ENCODE peak calls at places on chromosomes 3 and 15, in seven cellular contexts. O is body of pancreas, S is BE2C, W is thoracic aorta, D is esophagus muscularis mucosa, K is A673, M is SJCRH30. U is an unnamed sample. For H3K36me3 and H3K9me3, the result is how much of the 10 kb centered on the place peaks cover.

GRCh38 chr3:112377418-112378071 is 44.6 kb downstream of the CD200 start:
- DNase-seq in O (no peak), S (no peak), W (no peak), D (no peak), K (peak), M (no peak), U (no peak)

GRCh38 chr3:143536817-143537535 is 311.3 kb downstream of the SLC9A9 start:
- DNase-seq in O (peak), S (peak), W (no peak), D (no peak), K (no peak), M (no peak), U (peak)

GRCh38 chr3:56053727-56054126 is 414.5 kb downstream of the ERC2 start:
- DNase-seq in O (no peak), S (no peak), W (no peak), D (no peak), K (no peak), M (peak), U (no peak)

GRCh38 chr3:158802399-158803023 is 657 bp downstream of the MFSD1 start:
- DNase-seq in O (no peak), S (no peak), W (no peak), D (no peak), K (no peak), M (no peak), U (no peak)

GRCh38 chr3:159418571-159419526 is 569.8 kb upstream of the IL12A start:
- DNase-seq in O (no peak), S (no peak), W (no peak), D (no peak), K (no peak), M (peak), U (peak)

GRCh38 chr15:36757189-36757814 is 177.9 kb downstream of the CDIN1 start:
- DNase-seq in O (no peak), S (no peak), W (no peak), D (no peak), K (no peak), M (no peak), U (no peak)

GRCh38 chr15:70318996-70319465 is 221.3 kb upstream of the TLE3 start:
- DNase-seq in O (no peak), S (no peak), W (no peak), D (no peak), K (peak), M (no peak), U (peak)

GRCh38 chr15:70017796-70018195 is 79.9 kb downstream of the TLE3 start:
- DNase-seq in O (no peak), S (no peak), W (no peak), D (no peak), K (no peak), M (no peak), U (no peak)

GRCh38 chr3:48678056-48678455 is 7.7 kb downstream of the NCKIPSD start:
- DNase-seq in O (no peak), S (no peak), W (no peak), D (no peak), K (no peak), M (no peak), U (no peak)

GRCh38 chr15:58748040-58748786 is 1.3 kb downstream of the ADAM10 start:
- DNase-seq in O (no peak), S (no peak), W (no peak), D (no peak), K (no peak), M (no peak), U (no peak)

GRCh38 chr15:75043509-75044257 is 20.3 kb downstream of the PPCDC start:
- DNase-seq in O (peak), S (peak), W (peak), D (peak), K (no peak), M (peak), U (peak)

GRCh38 chr3:57863380-57863779 is 107.3 kb downstream of the SLMAP start:
- DNase-seq in O (no peak), S (no peak), W (no peak), D (no peak), K (no peak), M (no peak), U (no peak)

GRCh38 chr3:197426161-197426566 is 127.8 kb upstream of the DLG1 start:
- DNase-seq in O (no peak), S (no peak), W (no peak), D (no peak), K (peak), M (peak), U (peak)

GRCh38 chr3:2568929-2569328 is 470.3 kb downstream of the CNTN4 start:
- DNase-seq in O (no peak), S (no peak), W (no peak), D (no peak), K (no peak), M (no peak), U (no peak)

GRCh38 chr3:52080830-52081719 is 24.7 kb upstream of the DUSP7 start:
- DNase-seq in O (no peak), S (no peak), W (no peak), D (no peak), K (no peak), M (no peak), U (no peak)

GRCh38 chr15:100772478-100773378 is 106.9 kb upstream of the ALDH1A3 start:
- DNase-seq in O (no peak), S (peak), W (no peak), D (peak), K (no peak), M (no peak), U (no peak)

GRCh38 chr3:187210555-187211327 is 13.5 kb downstream of the RTP1 start:
- DNase-seq in O (no peak), S (no peak), W (no peak), D (no peak), K (peak), M (no peak), U (peak)

GRCh38 chr3:189683576-189684255 is 52.5 kb downstream of the TP63 start:
- DNase-seq in O (no peak), S (no peak), W (no peak), D (no peak), K (no peak), M (no peak), U (peak)

GRCh38 chr15:29671308-29671981 is 150.8 kb downstream of the TJP1 start:
- DNase-seq in O (peak), S (no peak), W (no peak), D (no peak), K (peak), M (no peak), U (peak)

GRCh38 chr15:99017322-99017701 is 9.7 kb upstream of the PGPEP1L start:
- DNase-seq in O (no peak), S (no peak), W (no peak), D (peak), K (no peak), M (peak), U (no peak)

GRCh38 chr3:23648965-23649328 is 156.8 kb upstream of the UBE2E1 start:
- DNase-seq in O (peak), S (no peak), W (no peak), D (peak), K (no peak), M (no peak), U (peak)

GRCh38 chr15:73233623-73234022 is 135.1 kb downstream of the HCN4 start:
- DNase-seq in O (no peak), S (no peak), W (no peak), D (no peak), K (no peak), M (no peak), U (no peak)

GRCh38 chr3:99534951-99535704 is 103.3 kb upstream of the COL8A1 start:
- DNase-seq in O (no peak), S (no peak), W (no peak), D (no peak), K (peak), M (peak), U (peak)

GRCh38 chr3:27415202-27415601 is 46.0 kb upstream of the NEK10 start:
- DNase-seq in O (no peak), S (no peak), W (no peak), D (no peak), K (no peak), M (no peak), U (no peak)

GRCh38 chr15:73631915-73632669 is 1.1 kb downstream of the NPTN start:
- DNase-seq in O (peak), S (peak), W (no peak), D (no peak), K (peak), M (peak), U (peak)

GRCh38 chr3:115644391-115644790 is 21.1 kb downstream of the GAP43 start:
- DNase-seq in O (no peak), S (no peak), W (no peak), D (no peak), K (no peak), M (no peak), U (no peak)

GRCh38 chr15:63503739-63504246 is 600 bp upstream of the USP3 start:
- DNase-seq in O (peak), S (peak), W (peak), D (no peak), K (peak), M (peak), U (peak)

GRCh38 chr3:75140904-75141615 is 523.1 kb upstream of the FRG2C start:
- DNase-seq in O (no peak), S (no peak), W (no peak), D (peak), K (no peak), M (no peak), U (no peak)

GRCh38 chr15:70291295-70291694 is 193.6 kb upstream of the TLE3 start:
- DNase-seq in O (no peak), S (peak), W (no peak), D (no peak), K (no peak), M (no peak), U (no peak)

GRCh38 chr3:17865626-17866025 is 123.2 kb upstream of the TBC1D5 start:
- DNase-seq in O (no peak), S (no peak), W (no peak), D (no peak), K (no peak), M (no peak), U (no peak)

GRCh38 chr3:129289201-129289921 is 10.7 kb downstream of the HMCES start:
- DNase-seq in O (no peak), S (no peak), W (no peak), D (no peak), K (no peak), M (no peak), U (peak)

DNA sequence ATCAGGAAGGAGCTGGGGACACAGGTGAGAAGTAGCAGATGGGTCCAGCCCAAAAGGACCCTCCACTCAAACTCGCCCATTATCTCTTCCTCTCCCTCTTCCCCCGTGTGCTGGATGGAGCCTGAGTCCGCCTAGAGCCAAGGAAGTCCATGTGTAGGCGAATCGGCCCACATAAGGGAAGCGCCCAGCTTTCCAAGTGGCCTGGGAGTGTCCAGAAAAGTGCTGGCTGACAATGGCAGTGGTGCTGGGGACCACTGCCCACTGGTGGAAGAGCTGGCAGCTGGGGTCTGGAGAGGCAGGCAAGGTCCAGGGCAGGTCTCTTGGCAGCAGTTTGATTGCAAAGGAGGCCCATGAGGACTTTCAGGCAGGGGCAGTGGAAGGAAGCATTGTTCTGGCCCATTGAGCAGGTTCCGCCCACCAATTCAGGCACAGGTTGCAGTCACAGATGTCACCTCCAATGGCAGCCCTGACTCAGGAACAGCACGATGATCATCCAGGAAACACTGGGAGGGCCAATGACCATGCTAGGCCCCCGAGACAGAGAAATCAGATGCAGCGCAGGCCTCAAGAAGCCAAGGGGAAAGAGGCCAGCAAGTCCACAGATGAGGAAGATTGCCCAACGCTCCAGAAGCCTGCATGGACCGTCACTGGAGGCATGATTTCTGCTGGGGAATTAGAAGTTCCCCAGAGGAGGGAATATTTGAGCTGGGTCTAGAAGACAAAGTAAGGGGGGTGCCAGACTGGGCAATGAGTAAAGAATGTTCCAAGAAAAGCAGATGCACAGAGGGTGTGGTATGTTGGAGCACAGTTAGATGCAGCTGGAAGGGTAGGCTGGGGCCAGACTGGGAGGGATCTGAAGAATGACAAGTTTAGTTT is 3.0 kb downstream of the MFGE8 start:
- DNase-seq in O (no peak), S (no peak), W (no peak), D (no peak), K (no peak), M (no peak), U (no peak)
- H3K36me3 ChIP-seq in O (under half), S (under half), W (under half), D (half or more), K (under half), M (under half), U (under half)

GRCh38 chr3:150823277-150823676 is 60.3 kb upstream of the SIAH2 start:
- DNase-seq in O (no peak), S (no peak), W (no peak), D (peak), K (no peak), M (no peak), U (no peak)

GRCh38 chr3:150825916-150826377 is 63.0 kb upstream of the SIAH2 start:
- DNase-seq in O (peak), S (no peak), W (no peak), D (no peak), K (no peak), M (no peak), U (no peak)

GRCh38 chr3:150826466-150827282 is 63.7 kb upstream of the SIAH2 start:
- DNase-seq in O (no peak), S (no peak), W (no peak), D (peak), K (no peak), M (no peak), U (no peak)

GRCh38 chr3:150828261-150828660 is 65.3 kb upstream of the SIAH2 start:
- DNase-seq in O (no peak), S (no peak), W (no peak), D (peak), K (no peak), M (no peak), U (no peak)

GRCh38 chr3:150825192-150825915 is 62.4 kb upstream of the SIAH2 start:
- DNase-seq in O (no peak), S (no peak), W (no peak), D (peak), K (no peak), M (no peak), U (no peak)
- H3K4me3 ChIP-seq in O (no peak), S (no peak), W (no peak), D (no peak), K (no peak), M (no peak), U (no peak)

GRCh38 chr3:13863929-13864595 is 15.8 kb downstream of the WNT7A start:
- DNase-seq in O (no peak), S (no peak), W (no peak), D (no peak), K (no peak), M (no peak), U (no peak)

GRCh38 chr3:13865581-13866405 is 14.1 kb downstream of the WNT7A start:
- DNase-seq in O (no peak), S (no peak), W (no peak), D (no peak), K (no peak), M (no peak), U (no peak)

GRCh38 chr3:13861461-13861860 is 18.4 kb downstream of the WNT7A start:
- DNase-seq in O (no peak), S (no peak), W (no peak), D (no peak), K (no peak), M (no peak), U (no peak)

GRCh38 chr3:13865106-13865505 is 14.8 kb downstream of the WNT7A start:
- DNase-seq in O (no peak), S (no peak), W (no peak), D (no peak), K (no peak), M (no peak), U (no peak)

GRCh38 chr3:13863422-13863821 is 16.4 kb downstream of the WNT7A start:
- DNase-seq in O (no peak), S (no peak), W (no peak), D (no peak), K (no peak), M (no peak), U (no peak)
- H3K9me3 ChIP-seq in O (under half), S (under half), W (under half), D (under half), K (under half), M (under half), U (under half)

GRCh38 chr3:45002139-45002660 is 23.9 kb upstream of the CLEC3B start:
- DNase-seq in O (no peak), S (no peak), W (no peak), D (no peak), K (no peak), M (no peak), U (no peak)

GRCh38 chr3:45003406-45003805 is 22.7 kb upstream of the CLEC3B start:
- DNase-seq in O (no peak), S (no peak), W (no peak), D (no peak), K (no peak), M (no peak), U (no peak)

GRCh38 chr3:45002680-45003079 is 23.4 kb upstream of the CLEC3B start:
- DNase-seq in O (no peak), S (no peak), W (no peak), D (no peak), K (no peak), M (no peak), U (no peak)

GRCh38 chr3:45001738-45002137 is 24.4 kb upstream of the CLEC3B start:
- DNase-seq in O (no peak), S (no peak), W (no peak), D (no peak), K (no peak), M (no peak), U (no peak)

DNA sequence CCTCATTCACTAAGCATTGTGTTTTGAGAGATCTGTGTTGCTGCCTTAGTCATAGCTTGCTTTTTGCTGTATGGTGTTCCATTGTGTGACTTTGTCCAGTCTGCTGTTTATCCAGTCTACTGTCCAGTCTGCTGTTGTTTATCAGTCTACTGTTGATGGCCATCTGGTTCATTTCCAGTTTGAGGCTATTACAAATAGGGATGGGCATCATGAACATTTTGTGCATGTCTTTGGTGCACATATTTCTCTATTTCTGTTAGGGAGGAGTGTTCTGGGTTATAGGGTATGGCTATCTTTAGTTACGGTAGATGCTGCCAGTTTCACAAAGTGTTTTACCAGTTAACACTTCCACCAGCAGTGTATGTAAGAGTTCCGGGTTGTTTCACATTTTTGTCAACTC is 22.2 kb upstream of the CLEC3B start:
- DNase-seq in O (no peak), S (no peak), W (no peak), D (no peak), K (no peak), M (no peak), U (no peak)
- H3K36me3 ChIP-seq in O (under half), S (under half), W (under half), D (half or more), K (half or more), M (under half), U (under half)

GRCh38 chr15:65981837-65982696 is 112.8 kb downstream of the RAB11A start:
- DNase-seq in O (peak), S (peak), W (no peak), D (no peak), K (peak), M (no peak), U (no peak)
- H3K4me3 ChIP-seq in O (no peak), S (peak), W (peak), D (no peak), K (peak), M (no peak), U (no peak)

GRCh38 chr3:87732294-87732693 is 326.5 kb downstream of the CGGBP1 start:
- DNase-seq in O (no peak), S (no peak), W (no peak), D (no peak), K (peak), M (no peak), U (no peak)

GRCh38 chr3:87727783-87728182 is 331.0 kb downstream of the CGGBP1 start:
- DNase-seq in O (no peak), S (no peak), W (no peak), D (no peak), K (no peak), M (no peak), U (no peak)
- H3K9me3 ChIP-seq in O (under half), S (under half), W (under half), D (under half), K (under half), M (under half), U (under half)

GRCh38 chr3:12506201-12506600 is 21.9 kb downstream of the TSEN2 start:
- DNase-seq in O (no peak), S (no peak), W (no peak), D (no peak), K (no peak), M (no peak), U (no peak)

GRCh38 chr3:12503126-12503952 is 19.1 kb downstream of the TSEN2 start:
- DNase-seq in O (no peak), S (no peak), W (no peak), D (no peak), K (no peak), M (no peak), U (no peak)

GRCh38 chr3:12495749-12496452 is 11.6 kb downstream of the TSEN2 start:
- DNase-seq in O (no peak), S (no peak), W (no peak), D (no peak), K (peak), M (no peak), U (no peak)

GRCh38 chr3:12496453-12496761 is 12.1 kb downstream of the TSEN2 start:
- DNase-seq in O (no peak), S (no peak), W (no peak), D (no peak), K (no peak), M (no peak), U (no peak)

GRCh38 chr3:12501360-12502020 is 17.2 kb downstream of the TSEN2 start:
- DNase-seq in O (peak), S (no peak), W (no peak), D (no peak), K (no peak), M (no peak), U (no peak)
- H3K36me3 ChIP-seq in O (under half), S (under half), W (under half), D (half or more), K (half or more), M (under half), U (under half)

GRCh38 chr15:65037279-65037678 is 7.8 kb upstream of the MTFMT start:
- DNase-seq in O (no peak), S (no peak), W (no peak), D (no peak), K (no peak), M (no peak), U (no peak)
- H3K4me3 ChIP-seq in O (no peak), S (no peak), W (no peak), D (no peak), K (no peak), M (no peak), U (no peak)

GRCh38 chr3:178990293-178990692 is 81.3 kb downstream of the ZMAT3 start:
- DNase-seq in O (no peak), S (no peak), W (no peak), D (no peak), K (no peak), M (no peak), U (no peak)
- H3K9me3 ChIP-seq in O (under half), S (under half), W (under half), D (under half), K (under half), M (under half), U (under half)

DNA sequence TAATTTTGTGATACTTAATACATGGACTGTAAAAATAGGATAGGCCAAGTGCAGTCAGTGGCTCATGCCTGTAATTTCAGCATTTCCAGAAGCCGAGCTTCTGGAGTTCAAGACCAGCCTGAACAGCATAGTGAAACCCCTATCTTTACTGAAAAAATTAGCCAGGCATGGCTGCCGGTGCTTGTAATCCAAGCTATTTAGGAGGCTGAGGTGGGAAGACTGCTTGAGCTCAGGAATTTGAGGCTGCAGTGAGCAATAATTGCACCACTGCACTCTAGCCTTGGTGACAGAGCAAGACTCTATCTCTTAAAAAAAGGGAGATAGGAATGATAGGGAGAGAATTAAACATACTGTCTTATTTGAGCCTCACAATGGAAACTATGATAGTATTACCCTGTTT is 51.0 kb downstream of the GMPS start:
- DNase-seq in O (no peak), S (no peak), W (no peak), D (no peak), K (no peak), M (no peak), U (no peak)
- H3K36me3 ChIP-seq in O (under half), S (half or more), W (under half), D (half or more), K (half or more), M (half or more), U (half or more)